ENCODE peak calls at places on chromosomes 11 and 22, in four cellular contexts. One of them, this sample, is unnamed.

GRCh38 chr11:109040303-109040702 is 375.4 kb downstream of the DDX10 start:
- DNase-seq in HCT116: peak; percentile 19
- DNase-seq in psoas muscle: no peak
- DNase-seq in Peyer's patch: no peak
- DNase-seq in this sample: no peak

GRCh38 chr11:7292902-7293301 is 41.2 kb downstream of the SYT9 start:
- DNase-seq in Peyer's patch: no peak
- DNase-seq in HCT116: no peak
- DNase-seq in psoas muscle: no peak
- DNase-seq in this sample: no peak

GRCh38 chr11:57900315-57900714 is 123.4 kb upstream of the OR9Q1 start:
- DNase-seq in HCT116: no peak
- DNase-seq in Peyer's patch: peak; percentile 74
- DNase-seq in psoas muscle: no peak
- DNase-seq in this sample: no peak

GRCh38 chr22:25908755-25909154 is 166.8 kb downstream of the MYO18B start:
- DNase-seq in HCT116: no peak
- DNase-seq in psoas muscle: no peak
- DNase-seq in Peyer's patch: no peak
- DNase-seq in this sample: no peak

GRCh38 chr11:69913591-69914285 is 94.5 kb upstream of the FGF3 start:
- DNase-seq in HCT116: no peak
- DNase-seq in Peyer's patch: peak; percentile 39
- DNase-seq in psoas muscle: peak; percentile 42
- DNase-seq in this sample: no peak

GRCh38 chr11:106241601-106242257 is 164.3 kb downstream of the AASDHPPT start:
- DNase-seq in psoas muscle: no peak
- DNase-seq in HCT116: no peak
- DNase-seq in Peyer's patch: no peak
- DNase-seq in this sample: no peak

GRCh38 chr11:20158597-20159257 is 1.5 kb downstream of the DBX1 start:
- DNase-seq in HCT116: no peak
- DNase-seq in psoas muscle: peak; percentile 58
- DNase-seq in Peyer's patch: no peak
- DNase-seq in this sample: peak; percentile 44

GRCh38 chr11:82003671-82004148 is 730.0 kb downstream of the FAM181B start:
- DNase-seq in Peyer's patch: no peak
- DNase-seq in HCT116: no peak
- DNase-seq in psoas muscle: no peak
- DNase-seq in this sample: no peak

GRCh38 chr11:16982256-16982671 is 31.9 kb downstream of the PLEKHA7 start:
- DNase-seq in Peyer's patch: no peak
- DNase-seq in HCT116: no peak
- DNase-seq in psoas muscle: no peak
- DNase-seq in this sample: no peak

GRCh38 chr11:100105605-100106358 is 581.3 kb upstream of the ARHGAP42 start:
- DNase-seq in Peyer's patch: no peak
- DNase-seq in psoas muscle: no peak
- DNase-seq in HCT116: no peak
- DNase-seq in this sample: no peak

GRCh38 chr11:79098096-79098495 is 342.7 kb downstream of the TENM4 start:
- DNase-seq in Peyer's patch: no peak
- DNase-seq in HCT116: no peak
- DNase-seq in psoas muscle: no peak
- DNase-seq in this sample: no peak

GRCh38 chr22:20213833-20214708 is 54.0 kb downstream of the RTN4R start:
- DNase-seq in psoas muscle: no peak
- DNase-seq in Peyer's patch: no peak
- DNase-seq in HCT116: no peak
- DNase-seq in this sample: no peak

GRCh38 chr11:23112987-23113886 is 253.0 kb upstream of the CCDC179 start:
- DNase-seq in Peyer's patch: peak; percentile 77
- DNase-seq in HCT116: no peak
- DNase-seq in psoas muscle: no peak
- DNase-seq in this sample: peak; percentile 43

GRCh38 chr11:14902650-14903350 is 10.8 kb upstream of the CYP2R1 start:
- DNase-seq in psoas muscle: no peak
- DNase-seq in Peyer's patch: no peak
- DNase-seq in HCT116: no peak
- DNase-seq in this sample: no peak

GRCh38 chr11:20055312-20055711 is 105.0 kb downstream of the DBX1 start:
- DNase-seq in psoas muscle: no peak
- DNase-seq in Peyer's patch: no peak
- DNase-seq in HCT116: no peak
- DNase-seq in this sample: no peak

GRCh38 chr11:62614275-62614674 is 1.2 kb downstream of the ROM1 start:
- DNase-seq in psoas muscle: no peak
- DNase-seq in HCT116: no peak
- DNase-seq in Peyer's patch: peak; percentile 70
- DNase-seq in this sample: no peak

GRCh38 chr11:76371170-76371569 is 9.8 kb downstream of the THAP12 start:
- DNase-seq in psoas muscle: no peak
- DNase-seq in Peyer's patch: no peak
- DNase-seq in HCT116: peak; percentile 28
- DNase-seq in this sample: peak; percentile 55

GRCh38 chr22:18056161-18056666 is 21.6 kb upstream of the PEX26 start:
- DNase-seq in HCT116: no peak
- DNase-seq in psoas muscle: no peak
- DNase-seq in Peyer's patch: peak; percentile 84
- DNase-seq in this sample: peak; percentile 46

GRCh38 chr11:74446445-74446844 is 20.9 kb downstream of the KCNE3 start:
- DNase-seq in HCT116: no peak
- DNase-seq in Peyer's patch: no peak
- DNase-seq in psoas muscle: no peak
- DNase-seq in this sample: no peak

GRCh38 chr11:14499178-14499559 is 442 bp downstream of the COPB1 start:
- DNase-seq in psoas muscle: no peak
- DNase-seq in HCT116: no peak
- DNase-seq in Peyer's patch: peak; percentile 71
- DNase-seq in this sample: no peak

GRCh38 chr11:65266210-65266609 is 4.4 kb downstream of the POLA2 start:
- DNase-seq in psoas muscle: no peak
- DNase-seq in Peyer's patch: no peak
- DNase-seq in HCT116: no peak
- DNase-seq in this sample: no peak
- TF ChIP-seq CTCF in psoas muscle: no peak
- TF ChIP-seq CTCF in Peyer's patch: peak; percentile 41
- TF ChIP-seq CTCF in HCT116: peak; percentile 57
- TF ChIP-seq CTCF in this sample: no peak

GRCh38 chr11:96424693-96425092 is 34.9 kb downstream of the JRKL start:
- DNase-seq in psoas muscle: no peak
- DNase-seq in Peyer's patch: no peak
- DNase-seq in HCT116: no peak
- DNase-seq in this sample: no peak

GRCh38 chr11:96430668-96431067 is 40.9 kb downstream of the JRKL start:
- DNase-seq in psoas muscle: no peak
- DNase-seq in Peyer's patch: no peak
- DNase-seq in HCT116: no peak
- DNase-seq in this sample: no peak

GRCh38 chr11:96426356-96427103 is 36.7 kb downstream of the JRKL start:
- DNase-seq in HCT116: peak; percentile 19
- DNase-seq in Peyer's patch: no peak
- DNase-seq in psoas muscle: no peak
- DNase-seq in this sample: peak; percentile 42
- TF ChIP-seq CTCF in HCT116: peak; percentile 33
- TF ChIP-seq CTCF in Peyer's patch: peak; percentile 71
- TF ChIP-seq CTCF in psoas muscle: peak; percentile 51
- TF ChIP-seq CTCF in this sample: peak; percentile 18

DNA sequence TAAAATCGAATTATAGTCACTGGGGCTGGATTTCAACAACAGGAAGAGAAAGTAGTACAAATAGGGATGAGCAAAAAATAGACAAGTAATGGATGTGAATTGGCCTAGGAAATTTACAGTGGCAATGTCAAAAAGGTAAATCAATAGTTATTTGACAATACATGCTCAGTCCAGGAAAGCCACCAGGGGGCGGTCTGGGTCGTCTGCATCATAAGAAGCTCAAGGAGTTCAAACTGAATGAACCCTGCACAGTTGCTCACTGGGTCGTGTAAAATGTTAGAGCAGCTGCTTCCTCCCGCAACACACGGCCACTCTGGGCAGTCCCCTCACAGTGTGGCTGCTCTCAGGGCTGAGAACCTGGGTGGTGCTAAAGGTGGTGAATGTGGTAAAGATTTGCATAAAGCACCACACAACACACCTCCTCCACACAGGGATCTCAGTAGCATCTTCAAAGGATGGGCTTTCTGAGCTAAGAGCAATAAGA is 85.9 kb downstream of the ZNF280B start:
- DNase-seq in HCT116: peak; percentile 56
- DNase-seq in Peyer's patch: peak; percentile 94
- DNase-seq in psoas muscle: peak; percentile 67
- DNase-seq in this sample: peak; percentile 88
- TF ChIP-seq CTCF in HCT116: peak; percentile 94
- TF ChIP-seq CTCF in Peyer's patch: peak; percentile 58
- TF ChIP-seq CTCF in psoas muscle: peak; percentile 46
- TF ChIP-seq CTCF in this sample: peak; percentile 73

DNA sequence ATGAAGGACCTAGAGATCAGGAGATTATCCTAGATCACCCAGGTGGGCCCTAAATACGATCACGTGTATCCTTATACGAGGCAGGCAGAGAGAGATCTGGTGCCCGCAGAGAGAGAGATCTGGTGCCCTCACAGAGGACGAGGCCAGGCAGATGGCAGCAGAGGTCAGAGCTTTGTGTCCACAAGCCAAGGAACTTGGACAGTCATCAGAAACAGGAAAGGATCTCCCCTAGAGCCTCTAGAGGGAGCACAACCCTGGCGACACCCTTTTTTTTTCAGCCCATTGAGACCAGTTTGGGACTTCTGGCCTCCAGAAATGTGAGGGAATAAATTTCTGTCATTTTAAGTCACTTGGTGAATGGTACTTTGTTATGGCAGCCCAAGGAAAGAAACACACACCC is 25.5 kb upstream of the TIMP3 start:
- DNase-seq in psoas muscle: no peak
- DNase-seq in HCT116: no peak
- DNase-seq in Peyer's patch: no peak
- DNase-seq in this sample: no peak
- TF ChIP-seq CTCF in psoas muscle: peak; percentile 36
- TF ChIP-seq CTCF in HCT116: peak; percentile 77
- TF ChIP-seq CTCF in Peyer's patch: peak; percentile 23
- TF ChIP-seq CTCF in this sample: peak; percentile 5

DNA sequence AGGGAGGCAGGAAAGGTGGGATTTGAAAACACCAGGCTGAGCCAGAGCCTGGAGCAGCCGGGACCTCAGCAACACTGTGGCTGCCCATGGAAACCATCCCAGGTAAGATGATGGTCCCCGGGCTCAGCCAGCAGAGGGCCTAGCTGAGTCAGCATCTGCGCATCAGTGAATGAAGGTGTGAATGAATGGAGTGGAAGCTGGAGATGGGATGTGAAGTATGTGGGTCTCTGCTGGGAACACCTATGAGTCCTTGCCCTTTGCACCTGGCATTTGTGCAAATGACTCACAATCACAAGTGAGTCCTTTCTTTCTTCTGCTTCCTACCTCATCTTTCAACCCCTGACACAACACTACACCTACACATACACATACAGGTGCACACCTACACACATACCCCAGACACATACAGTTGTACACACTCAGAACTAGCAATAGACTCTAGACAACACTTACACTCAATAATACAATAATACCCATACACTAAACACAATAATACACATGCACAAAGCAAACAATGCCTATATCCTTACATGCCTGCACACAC is 62.8 kb upstream of the PRDM11 start:
- DNase-seq in psoas muscle: no peak
- DNase-seq in Peyer's patch: peak; percentile 57
- DNase-seq in HCT116: no peak
- DNase-seq in this sample: no peak
- TF ChIP-seq CTCF in psoas muscle: no peak
- TF ChIP-seq CTCF in Peyer's patch: peak; percentile 33
- TF ChIP-seq CTCF in HCT116: peak; percentile 75
- TF ChIP-seq CTCF in this sample: no peak

DNA sequence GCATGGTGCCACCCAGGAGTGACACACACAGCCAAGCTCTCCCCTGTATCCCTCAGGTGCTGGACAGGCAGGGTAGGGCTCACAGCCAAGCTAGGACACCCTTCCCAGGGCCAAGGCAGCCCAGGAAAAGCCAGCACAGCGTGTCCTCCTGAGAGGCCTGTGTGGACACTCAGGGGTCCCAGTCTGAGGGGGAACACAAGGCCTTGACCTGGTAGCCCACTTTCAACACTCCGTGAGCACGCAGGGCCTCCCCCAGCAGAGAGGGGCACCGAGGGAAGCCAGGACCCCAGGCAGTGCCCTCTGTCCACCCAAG is 24.9 kb downstream of the OSBPL5 start:
- DNase-seq in psoas muscle: no peak
- DNase-seq in HCT116: no peak
- DNase-seq in Peyer's patch: no peak
- DNase-seq in this sample: no peak
- TF ChIP-seq CTCF in psoas muscle: no peak
- TF ChIP-seq CTCF in HCT116: no peak
- TF ChIP-seq CTCF in Peyer's patch: no peak
- TF ChIP-seq CTCF in this sample: no peak

GRCh38 chr22:43449205-43449830 is 37.5 kb downstream of the MPPED1 start:
- DNase-seq in HCT116: no peak
- DNase-seq in psoas muscle: no peak
- DNase-seq in Peyer's patch: no peak
- DNase-seq in this sample: no peak
- TF ChIP-seq CTCF in HCT116: no peak
- TF ChIP-seq CTCF in psoas muscle: no peak
- TF ChIP-seq CTCF in Peyer's patch: no peak
- TF ChIP-seq CTCF in this sample: no peak